ENCODE peak calls at places on chromosomes 4 and X, in six cellular contexts. C is stimulated activated CD4-positive, alpha-beta T cell treated with anti-CD3 and anti-CD28 coated beads, Interleukin-4, amount 100 ng/mL, for 1 hour; D is activated CD4-positive, alpha-beta T cell treated with anti-CD3 and anti-CD28 coated beads for 24 hours; E is T follicular helper cell; L is hypothalamus; P is BJ. U is an unnamed sample.

GRCh38 chr4:81631958-81632439 is 160.3 kb upstream of the RASGEF1B start:
- DNase-seq in C (no peak), D (no peak), E (no peak), L (no peak), P (peak), U (no peak)

GRCh38 chr4:75644095-75644494 is 13.8 kb upstream of the CDKL2 start:
- DNase-seq in C (no peak), D (no peak), E (no peak), L (no peak), P (no peak), U (no peak)

GRCh38 chrX:150229030-150229429 is 134.1 kb upstream of the MAMLD1 start:
- DNase-seq in C (no peak), D (no peak), E (no peak), L (no peak), P (no peak), U (no peak)

GRCh38 chr4:145289403-145290076 is 109.2 kb upstream of the OTUD4 start:
- DNase-seq in C (no peak), D (no peak), E (no peak), L (no peak), P (peak), U (no peak)

GRCh38 chr4:16717266-16717970 is 181.0 kb downstream of the LDB2 start:
- DNase-seq in C (no peak), D (no peak), E (no peak), L (no peak), P (no peak), U (no peak)

GRCh38 chrX:108001218-108001814 is 19.1 kb upstream of the TEX13B start:
- DNase-seq in C (no peak), D (no peak), E (no peak), L (no peak), P (no peak), U (no peak)

GRCh38 chrX:40085714-40086113 is 12.0 kb downstream of the BCOR start:
- DNase-seq in C (no peak), D (no peak), E (no peak), L (peak), P (no peak), U (no peak)

GRCh38 chr4:147134536-147135210 is 189.0 kb upstream of the TTC29 start:
- DNase-seq in C (no peak), D (no peak), E (no peak), L (no peak), P (no peak), U (no peak)

GRCh38 chr4:3489451-3489962 is 26.4 kb downstream of the DOK7 start:
- DNase-seq in C (no peak), D (no peak), E (no peak), L (no peak), P (no peak), U (no peak)

GRCh38 chr4:110231869-110232268 is 33.5 kb upstream of the ELOVL6 start:
- DNase-seq in C (no peak), D (no peak), E (no peak), L (no peak), P (no peak), U (no peak)

GRCh38 chr4:26298198-26298950 is 22.4 kb upstream of the RBPJ start:
- DNase-seq in C (no peak), D (no peak), E (no peak), L (no peak), P (peak), U (no peak)

GRCh38 chr4:27692868-27693634 is 832.4 kb downstream of the STIM2 start:
- DNase-seq in C (no peak), D (no peak), E (no peak), L (no peak), P (no peak), U (no peak)

GRCh38 chr4:165991325-165992180 is 118.5 kb downstream of the TLL1 start:
- DNase-seq in C (no peak), D (no peak), E (no peak), L (no peak), P (peak), U (no peak)

GRCh38 chrX:123738378-123738955 is 5.6 kb upstream of the THOC2 start:
- DNase-seq in C (no peak), D (no peak), E (no peak), L (no peak), P (no peak), U (no peak)

GRCh38 chr4:122152699-122153328 is 683 bp downstream of the BLTP1 start:
- DNase-seq in C (peak), D (peak), E (no peak), L (peak), P (no peak), U (peak)

GRCh38 chr4:114417214-114417613 is 181.4 kb upstream of the UGT8 start:
- DNase-seq in C (no peak), D (no peak), E (no peak), L (no peak), P (no peak), U (no peak)

GRCh38 chr4:165905405-165906027 is 32.5 kb downstream of the TLL1 start:
- DNase-seq in C (no peak), D (no peak), E (no peak), L (no peak), P (no peak), U (no peak)

GRCh38 chrX:100410901-100411801 is 1.1 kb upstream of the PCDH19 start:
- DNase-seq in C (no peak), D (no peak), E (no peak), L (no peak), P (no peak), U (no peak)

GRCh38 chr4:6769984-6770420 is 12.5 kb upstream of the KIAA0232 start:
- DNase-seq in C (no peak), D (no peak), E (no peak), L (no peak), P (no peak), U (no peak)

GRCh38 chrX:111869639-111870034 is 6.3 kb upstream of the TRPC5OS start:
- DNase-seq in C (no peak), D (peak), E (no peak), L (no peak), P (no peak), U (peak)

GRCh38 chr4:48944659-48945290 is 38.2 kb upstream of the OCIAD2 start:
- DNase-seq in C (peak), D (peak), E (no peak), L (no peak), P (no peak), U (no peak)

GRCh38 chr4:77025643-77026321 is 50.0 kb downstream of the CCNI start:
- DNase-seq in C (no peak), D (no peak), E (no peak), L (no peak), P (no peak), U (no peak)

GRCh38 chrX:124805486-124805885 is 459.1 kb downstream of the SH2D1A start:
- DNase-seq in C (no peak), D (no peak), E (no peak), L (no peak), P (no peak), U (no peak)

GRCh38 chr4:144190009-144190408 is 49.5 kb upstream of the GYPA start:
- DNase-seq in C (no peak), D (no peak), E (no peak), L (no peak), P (no peak), U (no peak)

GRCh38 chrX:110944793-110945466 is 149.3 kb upstream of the CHRDL1 start:
- DNase-seq in C (no peak), D (no peak), E (no peak), L (peak), P (no peak), U (no peak)

GRCh38 chrX:17792842-17793241 is 55.5 kb downstream of the SCML1 start:
- DNase-seq in C (no peak), D (no peak), E (no peak), L (no peak), P (no peak), U (peak)

GRCh38 chr4:160423879-160424451 is 1321.1 kb downstream of the RAPGEF2 start:
- DNase-seq in C (no peak), D (no peak), E (no peak), L (no peak), P (no peak), U (no peak)

GRCh38 chr4:110503588-110504435 is 27.9 kb downstream of the ENPEP start:
- DNase-seq in C (no peak), D (no peak), E (no peak), L (no peak), P (no peak), U (no peak)

GRCh38 chr4:143084566-143084965 is 100.2 kb upstream of the USP38 start:
- DNase-seq in C (no peak), D (no peak), E (no peak), L (no peak), P (no peak), U (no peak)

GRCh38 chr4:7890635-7891393 is 48.8 kb downstream of the AFAP1 start:
- DNase-seq in C (no peak), D (no peak), E (no peak), L (no peak), P (peak), U (no peak)

GRCh38 chr4:48660347-48660746 is 119.7 kb downstream of the FRYL start:
- DNase-seq in C (no peak), D (no peak), E (no peak), L (no peak), P (no peak), U (no peak)

GRCh38 chr4:651884-652642 is 22.0 kb downstream of the ATP5ME start:
- DNase-seq in C (no peak), D (no peak), E (no peak), L (no peak), P (no peak), U (no peak)

GRCh38 chr4:132992686-132993085 is 156.4 kb upstream of the PCDH10 start:
- DNase-seq in C (no peak), D (no peak), E (no peak), L (no peak), P (no peak), U (no peak)

GRCh38 chr4:168566736-168567135 is 69.9 kb downstream of the PALLD start:
- DNase-seq in C (no peak), D (no peak), E (no peak), L (no peak), P (no peak), U (no peak)

GRCh38 chrX:134186362-134187121 is 50.4 kb upstream of the CCDC160 start:
- DNase-seq in C (peak), D (peak), E (peak), L (no peak), P (no peak), U (no peak)